ENCODE peak calls at places on chromosome 12, in ten cellular contexts. D is psoas muscle; I is tibial artery; N is CD8-positive, alpha-beta T cell; K is mammary epithelial cell; E is heart right ventricle; Q is suprapubic skin; F is adrenal gland; C is ascending aorta; Z is BE2C. V is an unnamed sample. For H3K4me1 and H3K9me3, the result is how much of the 10 kb centered on the place peaks cover.

GRCh38 chr12:119096429-119097202 is 82.1 kb upstream of the HSPB8 start:
- DNase-seq in D (no peak), I (no peak), N (no peak), K (no peak), E (no peak), Q (no peak), F (no peak), C (no peak), Z (peak), V (no peak)

GRCh38 chr12:54021006-54021405 is 7.2 kb upstream of the HOXC6 start:
- DNase-seq in D (peak), I (no peak), N (no peak), K (no peak), E (no peak), Q (no peak), F (no peak), C (no peak), Z (no peak), V (no peak)

GRCh38 chr12:84756961-84757360 is 155.6 kb downstream of the SLC6A15 start:
- DNase-seq in D (no peak), I (no peak), N (no peak), K (peak), E (no peak), Q (no peak), F (no peak), C (no peak), Z (no peak), V (no peak)

GRCh38 chr12:131051155-131051473 is 97.4 kb downstream of the ADGRD1 start:
- DNase-seq in D (no peak), I (no peak), N (no peak), K (no peak), E (no peak), Q (no peak), F (no peak), C (no peak), Z (no peak), V (no peak)

GRCh38 chr12:87120440-87120839 is 864.2 kb upstream of the MGAT4C start:
- DNase-seq in D (no peak), I (no peak), N (no peak), K (no peak), E (no peak), Q (no peak), F (no peak), C (no peak), Z (peak), V (no peak)

GRCh38 chr12:129067482-129067881 is 214.2 kb downstream of the GLT1D1 start:
- DNase-seq in D (no peak), I (no peak), N (no peak), K (no peak), E (no peak), Q (no peak), F (no peak), C (no peak), Z (no peak), V (no peak)

GRCh38 chr12:127903146-127903545 is 363.8 kb upstream of the TMEM132C start:
- DNase-seq in D (no peak), I (no peak), N (no peak), K (no peak), E (no peak), Q (no peak), F (no peak), C (no peak), Z (no peak), V (no peak)

GRCh38 chr12:49728446-49728845 is 12.9 kb upstream of the TMBIM6 start:
- DNase-seq in D (no peak), I (no peak), N (no peak), K (no peak), E (no peak), Q (no peak), F (no peak), C (no peak), Z (no peak), V (no peak)

GRCh38 chr12:38507839-38508238 is 191.3 kb downstream of the ALG10B start:
- DNase-seq in D (no peak), I (no peak), N (no peak), K (peak), E (no peak), Q (no peak), F (no peak), C (no peak), Z (no peak), V (no peak)

GRCh38 chr12:12088761-12089160 is 18.0 kb downstream of the BCL2L14 start:
- DNase-seq in D (no peak), I (no peak), N (no peak), K (no peak), E (no peak), Q (no peak), F (no peak), C (no peak), Z (no peak), V (no peak)

GRCh38 chr12:132178801-132179401 is 34.6 kb downstream of the NOC4L start:
- DNase-seq in D (peak), I (no peak), N (peak), K (no peak), E (no peak), Q (no peak), F (no peak), C (no peak), Z (no peak), V (peak)

GRCh38 chr12:116665666-116666304 is 72.1 kb downstream of the SPRING1 start:
- DNase-seq in D (no peak), I (no peak), N (no peak), K (no peak), E (peak), Q (no peak), F (peak), C (no peak), Z (no peak), V (no peak)

GRCh38 chr12:89960011-89960507 is 251.4 kb upstream of the ATP2B1 start:
- DNase-seq in D (no peak), I (no peak), N (no peak), K (peak), E (no peak), Q (no peak), F (no peak), C (no peak), Z (no peak), V (no peak)

DNA sequence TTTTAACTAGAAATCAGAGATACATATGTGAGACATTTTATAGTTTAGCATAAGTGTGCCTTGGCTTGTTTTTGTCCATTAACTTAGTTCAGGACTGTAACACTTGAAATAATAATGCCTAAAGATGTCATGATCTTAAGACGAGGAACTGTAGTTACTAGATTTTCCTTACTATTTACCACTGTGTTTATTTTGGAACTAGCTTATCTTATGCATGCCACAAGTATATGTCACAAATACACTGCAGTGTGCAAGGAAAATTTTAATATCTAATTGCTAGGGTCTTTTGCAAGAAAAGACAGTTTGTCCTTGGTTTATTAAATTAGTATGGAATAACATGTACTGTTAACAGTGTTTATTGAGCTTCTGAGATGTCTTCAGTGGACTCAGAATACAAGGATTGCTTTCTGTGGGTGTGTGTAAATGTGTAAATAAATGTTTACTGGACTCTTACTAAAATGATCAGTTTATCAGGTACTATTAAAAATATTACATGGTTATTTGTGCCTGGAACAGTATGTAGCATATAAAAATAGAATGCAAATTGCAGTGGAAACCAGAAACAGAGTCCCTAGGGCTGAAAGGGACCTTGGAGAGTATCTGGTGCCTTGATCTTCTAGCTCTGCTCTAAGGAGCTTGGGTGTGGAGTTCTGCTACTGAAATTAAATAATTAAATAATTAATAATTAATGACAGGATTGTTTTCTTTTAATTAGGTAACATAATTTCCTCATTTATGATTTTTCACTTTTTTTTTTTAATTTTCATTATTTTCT is 58.1 kb downstream of the FGD4 start:
- DNase-seq in D (no peak), I (no peak), N (no peak), K (no peak), E (no peak), Q (no peak), F (no peak), C (no peak), Z (no peak), V (no peak)
- H3K4me1 ChIP-seq in D (under half), I (under half), N (under half), K (under half), E (under half), Q (under half), F (under half), C (under half), Z (under half), V (under half)

DNA sequence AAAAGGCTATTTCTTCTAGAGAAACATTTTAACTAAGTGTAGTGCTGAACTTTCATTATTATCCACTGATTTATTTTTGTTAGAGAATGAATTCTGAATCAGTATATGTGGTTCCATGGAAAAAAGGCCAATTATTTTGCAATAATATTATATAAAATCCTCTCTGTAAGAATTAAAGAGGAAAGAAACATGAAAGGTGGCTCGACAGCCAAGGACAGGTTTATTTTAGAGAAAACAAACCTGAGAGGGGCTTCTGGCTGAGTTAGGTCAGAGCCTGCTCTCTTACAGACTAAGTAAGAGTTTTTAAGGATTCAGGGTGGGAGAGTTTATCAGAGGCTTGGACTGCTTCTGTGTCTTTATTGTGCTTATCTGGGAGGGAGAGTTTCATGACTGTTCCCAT is 46.7 kb upstream of the GUCY2C start:
- DNase-seq in D (no peak), I (no peak), N (no peak), K (no peak), E (no peak), Q (no peak), F (no peak), C (no peak), Z (no peak), V (no peak)
- H3K9me3 ChIP-seq in D (under half), I (under half), N (under half), K (under half), E (under half), Q (under half), F (under half), C (under half), Z (under half), V (under half)

DNA sequence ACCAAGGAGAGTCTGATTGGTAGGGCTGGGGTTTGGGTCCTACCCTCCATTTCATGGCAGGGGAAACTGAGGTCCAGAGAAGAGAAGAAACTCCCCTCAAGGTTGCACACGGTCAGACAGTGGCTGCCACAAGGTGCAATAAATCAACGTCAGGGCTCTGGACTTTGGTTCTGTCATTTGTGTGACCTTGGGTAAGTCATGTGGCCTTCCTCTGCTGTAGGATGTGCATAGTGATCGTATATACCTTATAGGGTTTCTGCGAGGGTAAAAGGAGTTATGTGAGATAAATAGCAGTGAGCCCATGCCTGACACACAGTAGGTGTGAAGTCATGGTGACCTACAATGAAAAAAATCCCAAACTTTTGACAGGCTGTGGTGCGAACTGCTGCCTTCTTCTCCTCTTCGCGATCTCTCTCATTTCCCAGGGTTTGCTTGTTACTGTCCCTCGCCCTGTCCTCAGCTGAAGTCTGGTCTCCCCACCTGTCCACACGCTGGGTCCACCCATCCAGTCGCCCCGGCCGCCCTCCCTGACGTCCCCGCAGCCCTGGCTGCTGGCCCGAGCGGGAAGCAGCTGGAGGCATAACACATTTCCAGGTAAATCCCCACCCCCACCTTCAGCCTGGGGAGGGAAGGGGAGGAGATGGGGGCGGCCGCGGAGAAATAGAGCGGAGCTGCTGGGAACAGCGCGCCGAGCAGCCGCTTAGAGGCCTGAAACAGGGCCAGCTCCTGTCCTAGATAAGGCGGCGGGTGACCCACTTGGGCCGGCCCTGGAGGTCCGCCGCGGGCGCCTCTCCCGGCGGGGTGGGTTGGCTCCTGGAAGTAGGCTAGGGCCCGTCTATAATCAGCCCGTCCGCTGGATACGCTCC is 1.8 kb upstream of the FAM222A start:
- DNase-seq in D (no peak), I (no peak), N (no peak), K (no peak), E (no peak), Q (no peak), F (peak), C (no peak), Z (peak), V (no peak)
- TF ChIP-seq CTCF in D (no peak), I (no peak), N (no peak), K (no peak), E (no peak), Q (no peak), F (no peak), C (no peak), Z (no peak), V (no peak)

DNA sequence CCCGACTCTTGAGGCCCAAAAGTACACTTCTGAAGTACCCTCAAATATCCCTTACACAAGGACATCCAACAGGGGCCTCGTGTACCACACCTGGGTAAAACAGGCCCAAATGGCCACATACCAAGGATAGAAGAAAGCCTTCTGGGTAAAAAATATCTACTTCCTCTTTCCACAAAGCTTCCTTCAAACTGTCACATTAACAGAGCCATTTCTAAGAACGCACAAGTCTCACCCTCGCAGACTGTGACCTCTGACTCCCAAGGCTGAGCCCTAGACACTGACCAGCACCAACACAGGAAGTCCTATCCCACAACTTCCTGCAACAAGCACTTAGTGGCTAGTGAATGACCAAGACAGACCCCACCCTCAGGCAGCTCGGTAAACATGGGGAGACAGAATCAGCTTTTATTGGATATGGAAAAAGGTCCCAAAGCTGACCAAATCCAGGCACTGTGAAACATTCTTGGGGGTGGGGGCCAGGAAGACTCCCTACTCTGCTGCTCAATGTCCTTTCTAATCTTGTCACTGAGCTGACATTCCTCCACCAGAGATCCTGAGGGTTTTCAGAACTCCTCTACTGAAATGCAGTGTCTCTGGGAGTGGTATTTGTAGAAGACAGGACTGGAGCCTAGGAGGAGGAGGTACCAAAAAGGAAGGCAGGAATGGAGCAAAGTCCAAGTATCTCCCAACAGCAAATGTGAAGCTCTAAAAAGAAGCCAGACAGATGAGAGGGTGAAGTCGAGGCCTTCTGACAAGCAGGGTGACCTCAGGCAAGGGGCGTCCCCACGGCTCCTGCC is 15.9 kb downstream of the KCTD10 start:
- DNase-seq in D (no peak), I (no peak), N (no peak), K (peak), E (peak), Q (no peak), F (peak), C (no peak), Z (no peak), V (no peak)
- H3K4me1 ChIP-seq in D (half or more), I (half or more), N (under half), K (under half), E (half or more), Q (half or more), F (half or more), C (half or more), Z (under half), V (under half)

GRCh38 chr12:58576071-58576470 is 344.2 kb downstream of the LRIG3 start:
- DNase-seq in D (no peak), I (no peak), N (no peak), K (no peak), E (no peak), Q (no peak), F (no peak), C (no peak), Z (no peak), V (no peak)
- H3K9me3 ChIP-seq in D (under half), I (under half), N (under half), K (under half), E (under half), Q (under half), F (under half), C (under half), Z (under half), V (under half)

DNA sequence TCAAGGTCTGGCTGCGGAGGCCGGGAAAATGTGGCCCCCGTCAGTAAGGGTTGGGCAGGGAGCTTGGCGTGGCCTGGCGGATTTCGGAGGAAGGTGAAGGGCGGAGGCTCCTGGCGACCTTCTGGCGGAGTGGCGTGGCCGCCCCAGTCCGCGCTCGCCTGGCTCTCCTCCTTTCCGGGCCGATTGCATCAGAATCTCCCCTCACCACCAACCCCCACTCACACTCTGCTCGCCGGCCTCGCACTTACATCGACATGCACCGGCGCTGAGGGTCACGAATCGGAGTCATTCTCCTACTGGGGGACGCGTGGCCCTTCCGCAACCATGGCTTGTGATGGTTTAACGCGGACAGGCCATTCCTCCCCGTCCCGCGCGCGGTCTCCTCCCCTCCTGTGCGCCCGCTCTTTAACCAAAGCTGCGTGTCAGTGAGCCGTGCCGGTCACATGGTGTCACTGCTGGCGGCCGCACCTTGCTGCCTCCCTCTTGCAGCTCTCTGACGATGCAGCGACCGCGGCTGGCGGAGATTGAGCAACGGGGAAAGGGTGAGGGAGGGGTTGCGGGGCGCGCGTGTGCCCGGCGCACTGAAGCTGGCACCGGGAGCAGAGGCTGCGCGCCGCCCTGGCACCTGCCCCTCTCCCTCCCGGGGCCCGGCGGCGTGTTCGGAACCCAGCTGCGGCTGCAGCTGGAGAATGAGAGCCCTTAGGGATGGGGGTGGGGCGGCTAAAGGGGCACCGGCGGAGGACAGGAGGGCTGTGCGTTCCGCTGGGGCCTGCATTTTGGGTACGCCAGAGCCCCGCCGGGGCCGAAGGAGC is at the start of gene SLC38A1:
- DNase-seq in D (peak), I (peak), N (peak), K (peak), E (peak), Q (peak), F (peak), C (peak), Z (peak), V (peak)
- TF ChIP-seq CTCF in D (no peak), I (no peak), N (no peak), K (peak), E (peak), Q (no peak), F (no peak), C (no peak), Z (no peak), V (no peak)

GRCh38 chr12:56718636-56719035 is 6.5 kb downstream of the NACA start:
- DNase-seq in D (no peak), I (no peak), N (no peak), K (no peak), E (no peak), Q (no peak), F (no peak), C (no peak), Z (no peak), V (no peak)
- H3K4me1 ChIP-seq in D (half or more), I (half or more), N (half or more), K (under half), E (half or more), Q (half or more), F (half or more), C (under half), Z (under half), V (half or more)

GRCh38 chr12:3980504-3981272 is 107.5 kb upstream of the PARP11 start:
- DNase-seq in D (no peak), I (no peak), N (no peak), K (no peak), E (no peak), Q (peak), F (no peak), C (no peak), Z (no peak), V (no peak)
- H3K9me3 ChIP-seq in D (under half), I (under half), N (under half), K (under half), E (under half), Q (under half), F (under half), C (under half), Z (under half), V (under half)

DNA sequence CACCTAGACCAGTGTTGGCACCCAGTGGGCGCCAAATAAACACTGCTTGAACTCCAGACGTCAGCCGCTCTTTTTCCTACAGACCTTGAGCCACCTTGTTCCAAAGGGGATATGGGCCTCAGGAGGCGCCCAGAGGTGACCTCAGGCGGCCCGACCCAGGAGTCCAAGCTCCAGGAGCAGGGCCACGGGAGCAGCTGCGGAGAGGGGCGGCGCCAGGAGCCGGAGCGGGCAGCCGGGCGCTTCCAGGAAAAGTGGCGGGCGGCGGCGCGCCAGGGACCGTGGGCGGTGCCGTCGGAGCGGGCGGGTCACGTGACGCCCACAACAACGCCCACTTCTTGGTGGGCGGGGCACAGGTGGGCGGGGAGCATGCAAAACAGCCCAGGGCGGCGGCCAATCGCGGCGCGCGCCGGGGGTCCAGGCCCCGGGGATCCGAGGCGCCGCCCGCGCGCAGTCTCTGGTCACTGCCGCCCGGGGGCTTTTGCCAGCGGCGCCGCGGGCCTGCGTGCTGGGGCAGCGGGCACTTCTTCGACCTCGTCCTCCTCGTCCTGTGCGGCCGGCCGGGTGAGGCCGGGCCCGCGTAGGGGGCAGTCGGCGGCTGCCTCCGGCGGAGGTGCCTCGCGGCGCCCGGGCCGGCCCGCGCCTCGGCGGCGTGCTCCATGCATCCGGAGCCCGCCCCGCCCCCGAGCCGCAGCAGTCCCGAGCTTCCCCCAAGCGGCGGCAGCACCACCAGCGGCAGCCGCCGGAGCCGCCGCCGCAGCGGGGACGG is at the start of gene ORAI1:
- DNase-seq in D (peak), I (peak), N (peak), K (peak), E (peak), Q (peak), F (peak), C (peak), Z (peak), V (peak)
- TF ChIP-seq CTCF in D (peak), I (peak), N (no peak), K (no peak), E (peak), Q (peak), F (no peak), C (no peak), Z (no peak), V (no peak)

V was measured in A673.